ENCODE peak calls at places on chromosomes 3 and 15, in four cellular contexts. One of them, this sample, is unnamed.

GRCh38 chr3:51974277-51974962 is 444 bp upstream of the ABHD14A start:
- DNase-seq in hippocampal formation: no peak
- DNase-seq in head of caudate nucleus: peak
- DNase-seq in psoas muscle: peak
- DNase-seq in this sample: no peak

GRCh38 chr3:61371123-61371522 is 119.9 kb upstream of the FHIT start:
- DNase-seq in head of caudate nucleus: no peak
- DNase-seq in hippocampal formation: no peak
- DNase-seq in psoas muscle: no peak
- DNase-seq in this sample: no peak

GRCh38 chr3:183949690-183950089 is 65.0 kb upstream of the PARL start:
- DNase-seq in head of caudate nucleus: no peak
- DNase-seq in hippocampal formation: no peak
- DNase-seq in psoas muscle: no peak
- DNase-seq in this sample: no peak

GRCh38 chr3:47429476-47430270 is 46.1 kb downstream of the SCAP start:
- DNase-seq in psoas muscle: peak
- DNase-seq in head of caudate nucleus: no peak
- DNase-seq in hippocampal formation: no peak
- DNase-seq in this sample: no peak

GRCh38 chr3:33749546-33750215 is 31.6 kb upstream of the CLASP2 start:
- DNase-seq in head of caudate nucleus: no peak
- DNase-seq in psoas muscle: no peak
- DNase-seq in hippocampal formation: no peak
- DNase-seq in this sample: no peak

GRCh38 chr15:73813071-73813470 is 59.9 kb upstream of the INSYN1 start:
- DNase-seq in head of caudate nucleus: no peak
- DNase-seq in psoas muscle: no peak
- DNase-seq in hippocampal formation: no peak
- DNase-seq in this sample: no peak

GRCh38 chr15:99412082-99412481 is 153.7 kb upstream of the MEF2A start:
- DNase-seq in psoas muscle: no peak
- DNase-seq in head of caudate nucleus: no peak
- DNase-seq in hippocampal formation: no peak
- DNase-seq in this sample: no peak

GRCh38 chr3:101240719-101241118 is 79.7 kb downstream of the IMPG2 start:
- DNase-seq in psoas muscle: no peak
- DNase-seq in head of caudate nucleus: no peak
- DNase-seq in hippocampal formation: no peak
- DNase-seq in this sample: no peak

GRCh38 chr3:116444819-116445290 is 432 bp downstream of the LSAMP start:
- DNase-seq in psoas muscle: no peak
- DNase-seq in head of caudate nucleus: peak
- DNase-seq in hippocampal formation: no peak
- DNase-seq in this sample: peak

GRCh38 chr3:86695752-86696151 is 295.2 kb downstream of the VGLL3 start:
- DNase-seq in head of caudate nucleus: no peak
- DNase-seq in hippocampal formation: no peak
- DNase-seq in psoas muscle: no peak
- DNase-seq in this sample: no peak

GRCh38 chr3:146026547-146026946 is 134.4 kb downstream of the PLOD2 start:
- DNase-seq in hippocampal formation: no peak
- DNase-seq in psoas muscle: no peak
- DNase-seq in head of caudate nucleus: no peak
- DNase-seq in this sample: no peak

GRCh38 chr15:42408178-42408577 is 48.9 kb downstream of the CAPN3 start:
- DNase-seq in psoas muscle: no peak
- DNase-seq in hippocampal formation: no peak
- DNase-seq in head of caudate nucleus: no peak
- DNase-seq in this sample: no peak

GRCh38 chr15:25437751-25438600 is 848 bp downstream of the UBE3A start:
- DNase-seq in hippocampal formation: peak
- DNase-seq in psoas muscle: peak
- DNase-seq in head of caudate nucleus: peak
- DNase-seq in this sample: peak

GRCh38 chr15:52806284-52806655 is 16.1 kb upstream of the ONECUT1 start:
- DNase-seq in psoas muscle: no peak
- DNase-seq in head of caudate nucleus: no peak
- DNase-seq in hippocampal formation: no peak
- DNase-seq in this sample: no peak

GRCh38 chr15:49875392-49875791 is 243.6 kb downstream of the ATP8B4 start:
- DNase-seq in hippocampal formation: no peak
- DNase-seq in psoas muscle: no peak
- DNase-seq in head of caudate nucleus: no peak
- DNase-seq in this sample: no peak

GRCh38 chr15:70358011-70358819 is 260.5 kb upstream of the TLE3 start:
- DNase-seq in psoas muscle: no peak
- DNase-seq in hippocampal formation: no peak
- DNase-seq in head of caudate nucleus: no peak
- DNase-seq in this sample: no peak

GRCh38 chr3:138049157-138049919 is 39.4 kb downstream of the CLDN18 start:
- DNase-seq in head of caudate nucleus: no peak
- DNase-seq in psoas muscle: no peak
- DNase-seq in hippocampal formation: no peak
- DNase-seq in this sample: no peak

GRCh38 chr15:78307977-78308376 is 8.6 kb upstream of the SKIC8 start:
- DNase-seq in head of caudate nucleus: no peak
- DNase-seq in hippocampal formation: no peak
- DNase-seq in psoas muscle: no peak
- DNase-seq in this sample: no peak

GRCh38 chr3:129389572-129389937 is 38.9 kb downstream of the EFCAB12 start:
- DNase-seq in head of caudate nucleus: no peak
- DNase-seq in hippocampal formation: no peak
- DNase-seq in psoas muscle: no peak
- DNase-seq in this sample: no peak

GRCh38 chr15:29159771-29160455 is 109.7 kb downstream of the NSMCE3 start:
- DNase-seq in psoas muscle: no peak
- DNase-seq in hippocampal formation: no peak
- DNase-seq in head of caudate nucleus: no peak
- DNase-seq in this sample: no peak

GRCh38 chr15:97259943-97260342 is 700.6 kb upstream of the ARRDC4 start:
- DNase-seq in psoas muscle: no peak
- DNase-seq in head of caudate nucleus: no peak
- DNase-seq in hippocampal formation: no peak
- DNase-seq in this sample: no peak

GRCh38 chr3:124602986-124603627 is 127.1 kb upstream of the UMPS start:
- DNase-seq in psoas muscle: no peak
- DNase-seq in head of caudate nucleus: no peak
- DNase-seq in hippocampal formation: no peak
- DNase-seq in this sample: no peak

GRCh38 chr3:181823716-181824115 is 112.0 kb downstream of the SOX2 start:
- DNase-seq in head of caudate nucleus: no peak
- DNase-seq in hippocampal formation: no peak
- DNase-seq in psoas muscle: no peak
- DNase-seq in this sample: no peak

This sample was measured in pons.